ENCODE peak calls at places on chromosome 2, in seven cellular contexts. V is mucosa of descending colon, O is esophagus squamous epithelium, S is A549, K is ovary, N is coronary artery, G is HCT116. Z is an unnamed sample.

GRCh38 chr2:24181849-24182248 is 7.0 kb downstream of the FAM228A start:
- DNase-seq in K (no peak), O (no peak), N (no peak), G (no peak), S (no peak), V (no peak), Z (no peak)

GRCh38 chr2:127574656-127575055 is 39.2 kb downstream of the MYO7B start:
- DNase-seq in G (no peak), O (no peak), N (peak; percentile 55), V (no peak), K (no peak), S (no peak), Z (peak; percentile 22)

GRCh38 chr2:240060977-240061591 is 7.8 kb upstream of the OR6B3 start:
- DNase-seq in K (peak; percentile 27), O (no peak), N (no peak), G (peak; percentile 54), V (no peak), S (peak; percentile 15), Z (no peak)

GRCh38 chr2:139175510-139175909 is 395.3 kb upstream of the NXPH2 start:
- DNase-seq in V (no peak), N (no peak), K (no peak), G (no peak), O (no peak), S (no peak), Z (no peak)

GRCh38 chr2:119196301-119197124 is 27.1 kb upstream of the STEAP3 start:
- DNase-seq in V (no peak), K (no peak), N (no peak), O (no peak), G (no peak), S (no peak), Z (no peak)

GRCh38 chr2:241041557-241042158 is 43.2 kb downstream of the SNED1 start:
- DNase-seq in K (no peak), V (no peak), N (no peak), G (no peak), O (no peak), S (no peak), Z (peak; percentile 24)

GRCh38 chr2:186780701-186781316 is 68.2 kb downstream of the ZSWIM2 start:
- DNase-seq in G (peak; percentile 48), S (peak; percentile 8), N (no peak), K (no peak), O (no peak), V (no peak), Z (no peak)

GRCh38 chr2:240591226-240591625 is 4.7 kb downstream of the CAPN10 start:
- DNase-seq in V (no peak), S (no peak), K (peak; percentile 8), N (no peak), O (no peak), G (no peak), Z (no peak)

GRCh38 chr2:238785528-238785860 is 62.4 kb upstream of the TWIST2 start:
- DNase-seq in S (no peak), K (no peak), V (no peak), N (no peak), O (no peak), G (no peak), Z (no peak)

GRCh38 chr2:85878719-85879390 is 9.9 kb downstream of the ST3GAL5 start:
- DNase-seq in O (no peak), G (no peak), N (no peak), K (no peak), S (no peak), V (no peak), Z (no peak)

GRCh38 chr2:110816404-110817365 is 84.3 kb downstream of the ACOXL start:
- DNase-seq in S (no peak), O (no peak), N (no peak), G (no peak), K (no peak), V (no peak), Z (no peak)

GRCh38 chr2:232354069-232354468 is 24.5 kb upstream of the ALPP start:
- DNase-seq in G (no peak), K (no peak), O (no peak), S (no peak), N (no peak), V (no peak), Z (no peak)

GRCh38 chr2:204486855-204487254 is 58.4 kb upstream of the PARD3B start:
- DNase-seq in S (no peak), V (no peak), N (no peak), O (no peak), G (no peak), K (no peak), Z (no peak)

GRCh38 chr2:117714110-117714509 is 100.4 kb upstream of the DDX18 start:
- DNase-seq in N (no peak), K (no peak), O (no peak), G (no peak), S (no peak), V (no peak), Z (no peak)

GRCh38 chr2:49980774-49981173 is 826.5 kb upstream of the FSHR start:
- DNase-seq in N (no peak), O (no peak), V (no peak), S (no peak), K (no peak), G (no peak), Z (no peak)

GRCh38 chr2:47801118-47801517 is 18.2 kb downstream of the MSH6 start:
- DNase-seq in G (no peak), K (no peak), V (no peak), O (no peak), S (no peak), N (no peak), Z (no peak)

GRCh38 chr2:189328451-189329249 is 112.6 kb upstream of the WDR75 start:
- DNase-seq in O (no peak), G (no peak), V (no peak), K (no peak), N (no peak), S (no peak), Z (no peak)

GRCh38 chr2:45872211-45872610 is 220.7 kb downstream of the PRKCE start:
- DNase-seq in N (peak; percentile 28), V (no peak), O (no peak), S (no peak), G (no peak), K (no peak), Z (no peak)

DNA sequence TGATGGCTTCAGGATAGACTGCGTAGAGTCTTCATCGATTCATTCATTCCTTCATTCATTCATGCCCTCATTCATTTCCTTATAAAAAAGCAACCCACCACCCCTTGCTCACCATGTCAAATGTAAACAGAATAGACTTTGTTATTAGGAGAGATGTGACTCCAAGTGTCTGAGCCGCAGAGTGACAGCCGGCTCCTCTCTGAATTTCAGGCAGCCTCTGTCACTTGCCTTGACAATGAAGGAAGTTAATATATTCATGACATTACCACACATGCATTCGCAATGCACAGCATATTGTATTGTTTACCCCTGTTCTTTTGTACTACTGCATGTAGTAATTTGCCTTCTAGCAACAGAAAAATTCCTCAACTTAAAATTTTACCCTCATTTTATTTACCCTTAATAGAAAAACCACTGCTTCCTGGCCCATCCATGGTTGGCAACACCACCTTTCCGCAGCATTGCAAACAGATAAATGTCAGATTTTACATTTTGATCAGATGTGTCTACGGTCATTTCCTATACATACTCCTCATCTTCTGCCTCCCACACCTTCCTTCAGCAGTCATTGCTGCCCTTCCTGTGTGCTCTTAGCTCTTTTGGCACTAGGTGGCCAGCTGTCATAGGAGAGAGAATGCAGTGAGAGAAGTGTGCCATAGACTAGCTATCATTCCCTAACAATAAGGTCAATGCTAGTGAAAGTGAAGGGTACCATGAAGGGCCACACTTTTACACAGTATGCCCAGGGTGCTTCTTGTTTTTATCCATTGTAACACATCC is 1090.8 kb downstream of the BCL11A start:
- DNase-seq in O (no peak), G (no peak), K (no peak), S (no peak), V (no peak), N (no peak), Z (no peak)
- TF ChIP-seq CTCF in O (no peak), G (no peak), K (no peak), S (no peak), V (no peak), N (no peak), Z (no peak)

DNA sequence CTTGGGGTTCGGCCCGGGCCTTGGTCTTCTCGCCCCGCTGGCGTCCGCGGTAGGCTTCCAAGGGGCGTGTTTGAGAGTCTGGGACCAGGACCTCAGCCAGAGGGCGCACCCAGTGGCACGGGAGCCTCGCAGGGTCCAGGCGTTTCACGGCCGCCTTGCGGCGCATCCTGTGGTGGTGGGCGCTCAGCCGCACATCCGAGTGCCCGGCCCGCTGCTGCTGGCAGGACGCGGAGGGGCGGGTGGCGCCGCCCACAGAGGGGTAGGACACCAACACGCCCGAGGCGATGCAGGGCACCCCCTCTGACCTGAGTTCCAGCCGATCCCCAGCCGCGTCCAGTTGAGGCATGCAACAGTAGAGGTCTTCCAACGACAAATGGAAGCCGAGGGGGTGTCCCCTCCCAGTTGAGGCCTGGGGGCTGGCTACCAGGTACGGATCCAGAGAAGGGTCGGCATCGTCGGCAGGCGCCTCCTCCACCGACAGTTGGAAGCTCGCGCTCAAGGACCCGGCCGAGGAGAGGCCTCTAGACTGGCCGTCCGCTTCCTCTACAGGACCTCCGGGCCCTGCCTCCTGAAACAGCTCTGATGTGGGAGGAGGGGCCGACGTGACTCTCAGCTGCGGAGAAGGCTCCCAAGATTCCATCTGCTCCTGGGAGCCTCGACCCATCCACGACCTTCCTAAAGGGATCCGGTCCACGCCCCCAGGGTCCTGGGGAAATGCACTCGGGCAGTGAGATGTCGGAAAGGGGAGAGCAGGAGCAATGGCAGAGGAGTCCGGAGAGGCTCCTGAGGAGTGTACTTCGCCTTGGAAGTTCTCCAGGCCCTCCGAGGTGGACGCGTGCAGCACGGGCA is 6.3 kb downstream of the C2orf81 start:
- DNase-seq in V (peak; percentile 73), S (no peak), K (peak; percentile 59), O (no peak), N (no peak), G (no peak), Z (no peak)
- TF ChIP-seq CTCF in V (no peak), S (no peak), K (peak; percentile 17), O (peak; percentile 17), N (no peak), G (no peak), Z (no peak)

DNA sequence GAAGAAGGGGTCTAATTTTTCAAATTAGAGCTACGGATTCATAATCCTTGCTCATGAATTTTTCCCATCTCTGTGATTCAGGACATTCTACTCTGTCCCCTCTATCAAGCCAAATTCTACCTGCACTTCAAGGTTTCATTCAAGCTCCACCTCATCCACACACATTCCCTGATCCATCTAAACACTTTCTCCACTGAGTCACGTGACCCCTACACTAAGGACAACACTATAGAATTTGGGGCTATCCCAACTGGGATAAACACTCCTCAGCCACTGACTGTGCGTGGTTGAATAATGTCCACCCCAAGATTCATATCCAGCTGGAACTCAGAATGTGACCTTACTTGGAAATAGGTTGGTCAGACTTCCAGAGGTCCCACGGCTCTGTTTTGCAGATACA is 159.9 kb upstream of the ACVR2A start:
- DNase-seq in O (no peak), N (no peak), S (no peak), G (no peak), K (no peak), V (no peak), Z (no peak)
- TF ChIP-seq CTCF in O (no peak), N (no peak), S (no peak), G (no peak), K (no peak), V (no peak), Z (no peak)

DNA sequence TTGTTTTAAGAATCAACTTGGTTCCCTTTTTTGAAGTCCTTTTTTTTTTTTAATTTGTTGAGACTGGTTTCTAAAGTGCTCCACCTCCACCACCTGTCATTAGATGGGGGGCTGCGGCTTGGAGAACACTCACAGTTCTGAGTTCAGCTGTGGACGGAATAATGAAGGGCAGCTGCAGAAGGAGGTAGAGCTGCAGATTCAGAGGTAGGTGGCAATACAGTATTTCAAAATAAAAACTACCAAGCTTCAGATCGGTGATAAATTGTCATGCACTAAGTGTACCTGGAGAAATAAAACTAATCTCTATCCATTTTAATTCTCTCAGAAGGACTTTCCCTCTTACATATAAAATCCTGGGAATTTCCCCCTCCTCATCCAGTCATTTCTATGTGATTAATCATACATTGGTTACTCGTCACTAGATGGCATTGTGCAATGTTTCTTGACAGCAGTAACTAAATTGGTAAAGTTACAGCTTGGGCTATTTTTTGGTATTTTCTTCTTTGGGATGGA is 81.1 kb upstream of the SLC39A10 start:
- DNase-seq in G (peak; percentile 24), N (no peak), O (no peak), V (no peak), S (peak; percentile 64), K (no peak), Z (no peak)
- TF ChIP-seq CTCF in G (no peak), N (no peak), O (no peak), V (no peak), S (peak; percentile 46), K (no peak), Z (no peak)